ENCODE peak calls at places on chromosomes 3 and 15, in nine cellular contexts. P, B, D, A, Z, Y, R, T and U are unnamed samples.

GRCh38 chr3:167467848-167468611 is 5.8 kb downstream of the SERPINI2 start:
- DNase-seq in R (no peak), T (no peak), A (no peak), B (no peak), Z (no peak), P (no peak), Y (no peak), D (no peak), U (no peak)

GRCh38 chr3:100400782-100401673 is at the start of the genes LNP1 and TOMM70:
- DNase-seq in Y (peak; percentile 98), R (peak; percentile 98), D (peak; percentile 97), A (peak; percentile 98), B (peak; percentile 58), T (peak; percentile 98), P (peak; percentile 97), Z (peak; percentile 79), U (peak; percentile 98)

GRCh38 chr15:29938701-29939340 is 116.6 kb upstream of the TJP1 start:
- DNase-seq in A (no peak), B (no peak), T (no peak), P (no peak), D (no peak), Z (no peak), R (no peak), Y (no peak), U (no peak)

GRCh38 chr3:126103121-126104027 is 19.4 kb upstream of the SLC41A3 start:
- DNase-seq in T (no peak), A (no peak), D (no peak), B (peak; percentile 37), P (peak; percentile 74), Y (no peak), Z (no peak), R (no peak), U (peak; percentile 58)

GRCh38 chr3:192188218-192188835 is 539.0 kb downstream of the FGF12 start:
- DNase-seq in D (peak; percentile 33), P (no peak), Y (peak; percentile 68), A (peak; percentile 29), T (no peak), B (peak; percentile 18), R (peak; percentile 28), Z (no peak), U (no peak)

GRCh38 chr15:96736384-96736783 is 405.9 kb downstream of the NR2F2 start:
- DNase-seq in D (no peak), B (no peak), P (no peak), Y (no peak), A (no peak), T (no peak), Z (no peak), R (no peak), U (no peak)

GRCh38 chr3:9884555-9885165 is 4.6 kb upstream of the CIDEC start:
- DNase-seq in Z (no peak), Y (no peak), D (peak; percentile 56), P (no peak), R (no peak), B (no peak), T (peak; percentile 82), A (no peak), U (no peak)

GRCh38 chr3:129549805-129550204 is 6.8 kb downstream of the H1-8 start:
- DNase-seq in P (no peak), D (no peak), Y (no peak), R (no peak), B (no peak), T (no peak), A (no peak), Z (no peak), U (no peak)

DNA sequence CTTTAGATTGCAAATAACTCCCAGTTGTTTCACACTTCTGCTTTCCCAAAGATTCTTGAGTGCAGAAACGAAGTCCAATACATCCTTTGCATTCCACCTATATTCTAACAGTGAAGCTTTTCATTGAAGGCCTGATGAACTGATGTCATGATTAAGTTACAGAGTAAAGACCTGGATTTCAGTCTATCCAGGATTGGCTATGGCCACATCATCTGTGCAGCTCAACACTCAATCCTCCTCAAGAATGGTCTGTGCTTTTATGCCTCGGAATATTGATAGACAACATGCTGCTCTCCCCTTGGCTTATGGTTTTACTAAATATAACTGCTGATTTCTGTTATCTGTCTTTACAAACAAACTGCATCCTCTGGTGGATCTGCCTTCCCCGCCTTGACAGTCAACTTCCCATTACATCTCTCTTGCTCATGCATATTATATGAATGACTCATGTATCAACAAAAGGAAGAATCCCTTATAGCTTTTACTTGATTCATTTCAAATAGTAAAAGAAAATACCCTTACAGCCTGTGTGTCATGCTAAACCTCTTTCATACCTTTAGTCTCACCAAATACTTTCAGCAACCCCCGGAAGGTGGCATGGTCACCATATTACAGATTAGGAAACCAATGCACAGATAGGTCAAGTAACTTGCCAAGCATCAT is 59.5 kb downstream of the SCN11A start:
- DNase-seq in R (no peak), P (peak; percentile 29), Z (no peak), D (no peak), Y (no peak), A (no peak), T (no peak), B (no peak), U (no peak)
- TF ChIP-seq POLR2A in R (no peak), P (no peak), Z (no peak), D (no peak), Y (no peak), A (no peak), T (no peak), B (no peak), U (no peak)

GRCh38 chr3:15861163-15861562 is 63.4 kb upstream of the ANKRD28 start:
- DNase-seq in B (no peak), Z (no peak), P (no peak), Y (no peak), A (no peak), T (no peak), R (no peak), D (peak; percentile 64), U (no peak)

GRCh38 chr3:15859507-15860013 is 61.8 kb upstream of the ANKRD28 start:
- DNase-seq in D (peak; percentile 87), R (peak; percentile 86), Y (peak; percentile 86), T (peak; percentile 73), P (no peak), Z (peak; percentile 16), A (peak; percentile 83), B (peak; percentile 69), U (peak; percentile 87)

GRCh38 chr3:15858547-15859506 is 61.0 kb upstream of the ANKRD28 start:
- DNase-seq in Y (peak; percentile 85), B (peak; percentile 53), A (peak; percentile 23), Z (peak; percentile 2), T (peak; percentile 22), D (peak; percentile 60), R (peak; percentile 80), P (no peak), U (no peak)

GRCh38 chr3:15860014-15860934 is 62.5 kb upstream of the ANKRD28 start:
- DNase-seq in P (peak; percentile 90), A (no peak), T (peak; percentile 36), Y (peak; percentile 29), B (peak; percentile 7), D (peak; percentile 52), R (peak; percentile 46), Z (peak; percentile 16), U (peak; percentile 75)
- TF ChIP-seq POLR2A in P (no peak), A (no peak), T (no peak), Y (no peak), B (peak; percentile 20), D (no peak), R (no peak), Z (no peak), U (no peak)

GRCh38 chr3:48898383-48899234 is at the start of gene SLC25A20:
- DNase-seq in D (peak; percentile 93), Y (peak; percentile 96), B (peak; percentile 90), R (peak; percentile 98), Z (peak; percentile 47), P (peak; percentile 89), A (peak; percentile 92), T (peak; percentile 84), U (peak; percentile 95)
- TF ChIP-seq POLR2A in D (peak; percentile 65), Y (no peak), B (peak; percentile 33), R (peak; percentile 63), Z (no peak), P (no peak), A (peak; percentile 78), T (peak; percentile 53), U (no peak)

GRCh38 chr15:41957021-41957897 is 15.1 kb downstream of the EHD4 start:
- DNase-seq in T (no peak), R (no peak), Y (no peak), Z (no peak), A (no peak), B (peak; percentile 31), P (peak; percentile 60), D (no peak), U (no peak)
- TF ChIP-seq POLR2A in T (no peak), R (no peak), Y (no peak), Z (no peak), A (no peak), B (peak; percentile 19), P (no peak), D (no peak), U (no peak)